ENCODE peak calls at places on chromosomes 11 and 22, in nine cellular contexts. R is Calu3, N is astrocyte of the cerebellum, W is epithelial cell of esophagus, Q is mesothelial cell of epicardium, A is GM12865, C is sigmoid colon, O is A673, B is stomach. G is an unnamed sample.

GRCh38 chr11:93849751-93850584 is 450 bp downstream of the VSTM5 start:
- DNase-seq in N (no peak), Q (no peak), R (peak; percentile 22), O (peak; percentile 18), C (no peak), B (peak; percentile 71), W (no peak), A (no peak), G (no peak)

GRCh38 chr11:36177837-36178236 is 111.4 kb downstream of the COMMD9 start:
- DNase-seq in A (no peak), O (no peak), R (no peak), B (no peak), N (peak; percentile 79), Q (no peak), C (no peak), W (no peak), G (no peak)

GRCh38 chr11:23751280-23751679 is 745.6 kb upstream of the LUZP2 start:
- DNase-seq in B (no peak), O (no peak), A (no peak), W (no peak), R (no peak), C (no peak), N (no peak), Q (no peak), G (no peak)

GRCh38 chr11:83523676-83524075 is 237.5 kb upstream of the CCDC90B start:
- DNase-seq in Q (no peak), R (no peak), W (no peak), C (no peak), B (no peak), N (no peak), O (peak; percentile 75), A (peak; percentile 5), G (no peak)

GRCh38 chr11:86637976-86638375 is 34.4 kb downstream of the ME3 start:
- DNase-seq in B (no peak), W (no peak), R (no peak), Q (no peak), O (no peak), C (no peak), A (peak; percentile 8), N (peak; percentile 60), G (no peak)

GRCh38 chr11:69880803-69881445 is 61.7 kb upstream of the FGF3 start:
- DNase-seq in Q (peak; percentile 10), R (no peak), B (no peak), O (no peak), W (no peak), C (peak; percentile 45), A (no peak), N (no peak), G (no peak)

GRCh38 chr11:133951484-133952198 is 5.1 kb downstream of the IGSF9B start:
- DNase-seq in W (no peak), B (no peak), R (no peak), C (no peak), Q (no peak), A (no peak), N (no peak), O (peak; percentile 70), G (no peak)

GRCh38 chr22:46083383-46084350 is 66.7 kb upstream of the PPARA start:
- DNase-seq in R (no peak), A (no peak), W (no peak), C (peak; percentile 72), Q (no peak), B (peak; percentile 26), N (no peak), O (no peak), G (no peak)

GRCh38 chr11:132060546-132060945 is 690.1 kb downstream of the NTM start:
- DNase-seq in W (peak; percentile 40), N (no peak), B (no peak), C (no peak), O (no peak), A (no peak), R (no peak), Q (no peak), G (no peak)

GRCh38 chr11:83070878-83071640 is 638 bp downstream of the RAB30 start:
- DNase-seq in A (no peak), O (peak; percentile 51), Q (no peak), N (no peak), C (peak; percentile 85), B (no peak), W (no peak), R (no peak), G (no peak)

GRCh38 chr22:46827072-46827780 is 64.8 kb downstream of the TBC1D22A start:
- DNase-seq in B (no peak), C (no peak), W (no peak), A (no peak), R (no peak), Q (no peak), O (no peak), N (no peak), G (no peak)

GRCh38 chr11:118672865-118673264 is 6.6 kb downstream of the TREH start:
- DNase-seq in A (no peak), N (no peak), C (no peak), O (peak; percentile 42), R (no peak), W (no peak), Q (no peak), B (no peak), G (no peak)

GRCh38 chr11:43947003-43947500 is 4.6 kb downstream of the C11orf96 start:
- DNase-seq in R (no peak), C (no peak), B (no peak), N (no peak), O (peak; percentile 49), Q (no peak), A (peak; percentile 15), W (peak; percentile 34), G (no peak)

GRCh38 chr11:48005133-48005532 is 24.8 kb downstream of the PTPRJ start:
- DNase-seq in W (no peak), N (no peak), B (no peak), R (no peak), O (no peak), A (peak; percentile 48), C (no peak), Q (no peak), G (no peak)

GRCh38 chr22:32465661-32466060 is 1.4 kb upstream of the BPIFC start:
- DNase-seq in A (no peak), W (no peak), B (no peak), N (no peak), R (no peak), C (no peak), Q (no peak), O (no peak), G (no peak)

GRCh38 chr11:44793350-44794090 is 66.8 kb downstream of the TSPAN18 start:
- DNase-seq in A (no peak), R (no peak), Q (no peak), O (peak; percentile 54), B (no peak), C (no peak), N (no peak), W (no peak), G (no peak)

GRCh38 chr11:27039873-27040272 is 742 bp upstream of the BBOX1 start:
- DNase-seq in N (no peak), Q (no peak), C (no peak), W (no peak), R (no peak), B (no peak), O (no peak), A (no peak), G (no peak)
- TF ChIP-seq CTCF in N (peak; percentile 21), Q (no peak), C (no peak), W (peak; percentile 24), R (no peak), B (no peak), O (peak; percentile 33), A (no peak), G (no peak)

GRCh38 chr11:102309621-102310541 is 7.4 kb upstream of the BIRC3 start:
- DNase-seq in W (peak; percentile 41), N (no peak), R (no peak), A (no peak), O (peak; percentile 47), C (no peak), B (no peak), Q (no peak), G (no peak)
- TF ChIP-seq CTCF in W (no peak), N (no peak), R (no peak), A (no peak), O (peak; percentile 43), C (no peak), B (no peak), Q (peak; percentile 32), G (no peak)

DNA sequence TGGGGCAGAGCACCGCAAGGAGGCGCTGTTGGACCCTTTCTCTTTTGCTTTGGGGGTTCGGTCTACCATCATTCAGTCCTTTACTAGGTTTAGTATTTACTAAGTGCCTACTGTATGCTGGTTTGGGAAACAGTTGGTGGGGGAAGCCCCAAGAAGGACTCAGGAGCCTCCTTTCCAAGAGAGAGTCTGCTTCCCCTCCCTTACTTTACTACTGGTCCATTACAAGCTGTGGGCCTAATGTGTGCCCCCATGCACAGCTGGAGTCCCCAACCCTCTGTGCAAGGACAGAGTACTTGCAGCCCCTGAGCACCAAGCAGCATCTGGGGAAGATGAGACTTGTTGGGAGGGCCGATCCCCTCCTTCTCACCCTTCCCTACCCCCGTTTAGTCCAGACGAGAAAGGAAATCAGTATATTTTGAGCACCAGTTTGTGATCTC is 876 bp upstream of the UBE2L6 start:
- DNase-seq in O (peak; percentile 91), B (no peak), W (peak; percentile 78), C (peak; percentile 90), A (peak; percentile 87), Q (no peak), R (peak; percentile 85), N (no peak), G (peak; percentile 91)
- TF ChIP-seq CTCF in O (no peak), B (peak; percentile 85), W (peak; percentile 92), C (peak; percentile 12), A (peak; percentile 97), Q (peak; percentile 95), R (no peak), N (peak; percentile 94), G (no peak)

GRCh38 chr11:63710476-63711217 is 29.3 kb downstream of the RTN3 start:
- DNase-seq in C (no peak), Q (no peak), W (no peak), O (peak; percentile 37), N (no peak), R (no peak), B (no peak), A (no peak), G (no peak)
- TF ChIP-seq CTCF in C (no peak), Q (no peak), W (no peak), O (peak; percentile 15), N (no peak), R (no peak), B (no peak), A (no peak), G (no peak)

DNA sequence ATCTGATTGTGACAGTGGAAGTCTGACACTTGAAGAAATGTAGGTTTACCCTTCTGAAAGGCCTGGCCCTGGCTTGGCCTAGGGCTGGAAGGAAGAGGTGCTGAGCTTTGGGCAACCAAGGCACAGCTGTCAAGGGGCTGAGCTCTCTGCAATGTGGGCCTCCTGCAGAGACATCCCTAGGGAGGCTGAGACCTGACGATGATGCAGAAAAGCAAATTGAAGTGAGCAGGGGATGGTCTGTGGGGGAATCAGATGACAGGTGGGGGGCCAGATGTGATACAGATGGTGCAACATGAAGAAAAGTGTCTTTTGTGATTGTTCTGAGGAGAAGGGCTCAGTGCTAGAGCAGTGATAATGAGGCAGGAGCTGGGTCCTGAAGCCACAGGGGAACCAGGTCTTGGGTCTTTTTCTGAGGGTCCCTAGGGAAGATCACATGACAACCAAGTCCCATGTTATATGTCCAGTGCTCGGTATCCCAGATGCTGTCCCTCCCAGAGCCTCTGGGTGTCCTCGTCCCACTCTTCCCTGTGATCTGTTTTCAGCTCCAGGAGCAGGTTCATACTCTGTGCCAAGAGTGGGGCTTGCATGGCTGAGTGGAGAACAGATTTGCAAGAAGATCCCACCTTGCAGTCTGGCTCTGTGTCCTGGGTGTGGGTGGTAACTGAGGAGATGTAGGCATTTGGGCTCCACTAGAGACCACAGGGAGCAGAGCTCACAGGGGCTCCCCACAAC is 79.9 kb upstream of the VPREB1 start:
- DNase-seq in A (no peak), N (no peak), O (peak; percentile 19), C (no peak), R (no peak), B (no peak), W (no peak), Q (no peak), G (no peak)
- TF ChIP-seq CTCF in A (no peak), N (peak; percentile 4), O (no peak), C (no peak), R (no peak), B (no peak), W (peak; percentile 12), Q (no peak), G (no peak)

G was measured in omental fat pad.